ENCODE peak calls at places on chromosomes 7 and 10, in ten cellular contexts. Y is substantia nigra; E is T-helper 22 cell; O is breast epithelium; V is CMK; H is Daoy; X is activated naive CD4-positive, alpha-beta T cell treated with anti-CD3 and anti-CD28 coated beads for 36 hours; J is stimulated activated CD8-positive, alpha-beta memory T cell treated with anti-CD3 and anti-CD28 coated beads, Interleukin-4, amount 100 ng/mL, for 24 hours; C is transverse colon; A is EH. B is an unnamed sample.
A peak's percentile ranks its signal among the peaks of the same experiment; 100 is the strongest.

GRCh38 chr7:5622286-5622685 is 159.2 kb downstream of the RNF216 start:
- DNase-seq in V (no peak), O (no peak), E (no peak), X (no peak), C (no peak), J (no peak), A (no peak), Y (no peak), H (no peak), B (no peak)

GRCh38 chr7:42545049-42545724 is 308.2 kb upstream of the GLI3 start:
- DNase-seq in Y (no peak), A (no peak), E (no peak), H (no peak), V (no peak), J (no peak), X (no peak), O (no peak), C (no peak), B (no peak)

GRCh38 chr10:13074562-13075451 is 25.2 kb upstream of the OPTN start:
- DNase-seq in X (peak; percentile 79), E (peak; percentile 2), J (peak; percentile 37), V (peak; percentile 12), H (peak; percentile 71), O (peak; percentile 64), A (peak; percentile 61), Y (peak; percentile 71), C (peak; percentile 67), B (peak; percentile 91)

GRCh38 chr7:22667562-22668239 is 59.3 kb upstream of the IL6 start:
- DNase-seq in C (no peak), H (peak; percentile 87), J (no peak), O (no peak), V (no peak), Y (no peak), A (peak; percentile 83), E (no peak), X (no peak), B (no peak)

GRCh38 chr7:1893451-1893850 is 223.4 kb downstream of the ELFN1 start:
- DNase-seq in C (no peak), E (no peak), H (no peak), O (no peak), X (no peak), A (no peak), V (no peak), Y (no peak), J (no peak), B (no peak)

GRCh38 chr7:46424934-46425333 is 503.9 kb upstream of the IGFBP3 start:
- DNase-seq in A (no peak), H (no peak), V (no peak), J (no peak), X (no peak), Y (no peak), C (no peak), O (no peak), E (no peak), B (no peak)

GRCh38 chr7:377069-378040 is 87.4 kb downstream of the FOXL3 start:
- DNase-seq in A (no peak), V (no peak), X (peak; percentile 4), O (peak; percentile 54), E (no peak), H (no peak), Y (no peak), C (peak; percentile 8), J (no peak), B (no peak)

GRCh38 chr7:79610301-79610700 is 156.8 kb upstream of the MAGI2 start:
- DNase-seq in V (no peak), C (no peak), H (no peak), A (peak; percentile 19), J (no peak), E (no peak), O (no peak), Y (no peak), X (no peak), B (no peak)

GRCh38 chr10:86298501-86299001 is 68.0 kb downstream of the GRID1 start:
- DNase-seq in O (peak; percentile 43), X (no peak), C (no peak), Y (no peak), A (no peak), V (no peak), H (no peak), J (no peak), E (no peak), B (peak; percentile 68)

GRCh38 chr7:28423919-28424514 is 11.7 kb downstream of the CREB5 start:
- DNase-seq in C (no peak), J (no peak), V (no peak), H (no peak), O (no peak), X (no peak), Y (no peak), E (no peak), A (no peak), B (no peak)

B was measured in lower leg skin.